ENCODE peak calls at places on chromosomes 1 and 21, in four cellular contexts. One of them, this sample, is unnamed.

GRCh38 chr1:38964140-38964548 is 22.5 kb upstream of the RHBDL2 start:
- DNase-seq in MM.1S: no peak
- DNase-seq in mucosa of descending colon: no peak
- DNase-seq in hepatocyte: no peak
- DNase-seq in this sample: no peak

GRCh38 chr1:151611288-151611790 is 511 bp upstream of the SNX27 start:
- DNase-seq in MM.1S: no peak
- DNase-seq in hepatocyte: peak
- DNase-seq in mucosa of descending colon: no peak
- DNase-seq in this sample: peak

GRCh38 chr1:92736395-92736794 is 48.5 kb downstream of the EVI5 start:
- DNase-seq in MM.1S: no peak
- DNase-seq in mucosa of descending colon: no peak
- DNase-seq in hepatocyte: peak
- DNase-seq in this sample: no peak

GRCh38 chr21:41953831-41954653 is at the start of gene C2CD2:
- DNase-seq in mucosa of descending colon: peak
- DNase-seq in hepatocyte: peak
- DNase-seq in MM.1S: peak
- DNase-seq in this sample: peak

GRCh38 chr21:31945576-31945975 is 72.8 kb downstream of the HUNK start:
- DNase-seq in mucosa of descending colon: no peak
- DNase-seq in MM.1S: no peak
- DNase-seq in hepatocyte: peak
- DNase-seq in this sample: peak

GRCh38 chr1:100868364-100868995 is 26.2 kb downstream of the EXTL2 start:
- DNase-seq in hepatocyte: peak
- DNase-seq in MM.1S: peak
- DNase-seq in mucosa of descending colon: no peak
- DNase-seq in this sample: peak

GRCh38 chr1:184152502-184152901 is 101.0 kb downstream of the TSEN15 start:
- DNase-seq in MM.1S: no peak
- DNase-seq in hepatocyte: no peak
- DNase-seq in mucosa of descending colon: no peak
- DNase-seq in this sample: peak

GRCh38 chr21:45289655-45290515 is 2.2 kb upstream of the POFUT2 start:
- DNase-seq in MM.1S: no peak
- DNase-seq in hepatocyte: peak
- DNase-seq in mucosa of descending colon: no peak
- DNase-seq in this sample: no peak

GRCh38 chr1:153540394-153541361 is at the start of gene S100A5:
- DNase-seq in hepatocyte: no peak
- DNase-seq in mucosa of descending colon: no peak
- DNase-seq in MM.1S: no peak
- DNase-seq in this sample: no peak

GRCh38 chr1:68104155-68104554 is 53.7 kb upstream of the DIRAS3 start:
- DNase-seq in mucosa of descending colon: no peak
- DNase-seq in hepatocyte: no peak
- DNase-seq in MM.1S: no peak
- DNase-seq in this sample: peak

GRCh38 chr1:10283318-10283984 is 73.1 kb downstream of the KIF1B start:
- DNase-seq in MM.1S: no peak
- DNase-seq in mucosa of descending colon: no peak
- DNase-seq in hepatocyte: no peak
- DNase-seq in this sample: no peak

GRCh38 chr21:32807717-32808380 is 36.3 kb upstream of the PAXBP1 start:
- DNase-seq in MM.1S: no peak
- DNase-seq in mucosa of descending colon: no peak
- DNase-seq in hepatocyte: no peak
- DNase-seq in this sample: peak

GRCh38 chr1:232993555-232993954 is 43.1 kb downstream of the NTPCR start:
- DNase-seq in hepatocyte: no peak
- DNase-seq in mucosa of descending colon: no peak
- DNase-seq in MM.1S: no peak
- DNase-seq in this sample: no peak

GRCh38 chr1:17441993-17442357 is 2.5 kb upstream of the RCC2 start:
- DNase-seq in MM.1S: no peak
- DNase-seq in hepatocyte: no peak
- DNase-seq in mucosa of descending colon: no peak
- DNase-seq in this sample: no peak

GRCh38 chr1:208185801-208186201 is 58.4 kb downstream of the PLXNA2 start:
- DNase-seq in hepatocyte: no peak
- DNase-seq in MM.1S: peak
- DNase-seq in mucosa of descending colon: no peak
- DNase-seq in this sample: no peak

GRCh38 chr21:45539796-45540600 is 2.2 kb downstream of the SLC19A1 start:
- DNase-seq in hepatocyte: no peak
- DNase-seq in mucosa of descending colon: no peak
- DNase-seq in MM.1S: no peak
- DNase-seq in this sample: no peak

GRCh38 chr1:206878456-206878855 is 13.0 kb downstream of the IL20 start:
- DNase-seq in mucosa of descending colon: no peak
- DNase-seq in hepatocyte: no peak
- DNase-seq in MM.1S: peak
- DNase-seq in this sample: no peak

GRCh38 chr1:36217667-36218066 is 6.6 kb upstream of the THRAP3 start:
- DNase-seq in MM.1S: no peak
- DNase-seq in mucosa of descending colon: no peak
- DNase-seq in hepatocyte: no peak
- DNase-seq in this sample: peak
- TF ChIP-seq CTCF in MM.1S: no peak
- TF ChIP-seq CTCF in mucosa of descending colon: no peak
- TF ChIP-seq CTCF in hepatocyte: peak
- TF ChIP-seq CTCF in this sample: peak

DNA sequence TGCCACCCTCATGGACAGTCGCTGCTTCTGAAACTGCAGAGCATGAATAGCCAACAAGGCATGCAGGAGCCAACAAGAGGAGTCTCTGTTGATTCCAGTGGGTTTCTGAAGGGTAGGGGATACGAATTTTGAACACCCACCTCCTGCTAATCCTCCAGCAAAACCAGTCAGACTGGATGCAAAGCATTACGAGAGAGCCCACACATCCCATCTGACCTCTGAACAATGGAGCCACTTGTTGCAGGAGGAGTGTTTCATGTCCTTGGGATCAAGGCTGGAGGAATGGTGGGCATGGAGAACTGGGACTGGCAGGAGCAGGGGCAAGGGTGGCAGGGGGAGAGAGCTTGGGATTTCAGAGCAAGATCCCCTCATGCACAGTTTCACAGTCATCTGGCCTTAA is 1.6 kb downstream of the VTCN1 start:
- DNase-seq in MM.1S: no peak
- DNase-seq in hepatocyte: no peak
- DNase-seq in mucosa of descending colon: no peak
- DNase-seq in this sample: no peak
- H3K4me3 ChIP-seq in MM.1S: no peak
- H3K4me3 ChIP-seq in hepatocyte: no peak
- H3K4me3 ChIP-seq in mucosa of descending colon: no peak
- H3K4me3 ChIP-seq in this sample: no peak

GRCh38 chr1:61050541-61051454 is 31.6 kb upstream of the NFIA start:
- DNase-seq in mucosa of descending colon: peak
- DNase-seq in hepatocyte: peak
- DNase-seq in MM.1S: peak
- DNase-seq in this sample: peak

GRCh38 chr1:61052393-61053280 is 29.7 kb upstream of the NFIA start:
- DNase-seq in MM.1S: peak
- DNase-seq in mucosa of descending colon: no peak
- DNase-seq in hepatocyte: no peak
- DNase-seq in this sample: no peak

GRCh38 chr1:61051455-61052392 is 30.6 kb upstream of the NFIA start:
- DNase-seq in hepatocyte: no peak
- DNase-seq in mucosa of descending colon: no peak
- DNase-seq in MM.1S: no peak
- DNase-seq in this sample: no peak

GRCh38 chr1:61047061-61047460 is 35.3 kb upstream of the NFIA start:
- DNase-seq in mucosa of descending colon: no peak
- DNase-seq in hepatocyte: no peak
- DNase-seq in MM.1S: no peak
- DNase-seq in this sample: no peak

GRCh38 chr1:61049850-61050540 is 32.4 kb upstream of the NFIA start:
- DNase-seq in mucosa of descending colon: peak
- DNase-seq in MM.1S: peak
- DNase-seq in hepatocyte: peak
- DNase-seq in this sample: peak
- TF ChIP-seq CTCF in mucosa of descending colon: peak
- TF ChIP-seq CTCF in MM.1S: peak
- TF ChIP-seq CTCF in hepatocyte: peak
- TF ChIP-seq CTCF in this sample: peak

GRCh38 chr1:94382163-94382562 is 36.0 kb upstream of the ABCD3 start:
- DNase-seq in mucosa of descending colon: peak
- DNase-seq in MM.1S: no peak
- DNase-seq in hepatocyte: no peak
- DNase-seq in this sample: no peak
- H3K4me3 ChIP-seq in mucosa of descending colon: no peak
- H3K4me3 ChIP-seq in MM.1S: no peak
- H3K4me3 ChIP-seq in hepatocyte: no peak
- H3K4me3 ChIP-seq in this sample: no peak

GRCh38 chr1:41232305-41232704 is 9.8 kb downstream of the SCMH1 start:
- DNase-seq in MM.1S: no peak
- DNase-seq in mucosa of descending colon: no peak
- DNase-seq in hepatocyte: no peak
- DNase-seq in this sample: no peak
- TF ChIP-seq CTCF in MM.1S: no peak
- TF ChIP-seq CTCF in mucosa of descending colon: no peak
- TF ChIP-seq CTCF in hepatocyte: no peak
- TF ChIP-seq CTCF in this sample: no peak

DNA sequence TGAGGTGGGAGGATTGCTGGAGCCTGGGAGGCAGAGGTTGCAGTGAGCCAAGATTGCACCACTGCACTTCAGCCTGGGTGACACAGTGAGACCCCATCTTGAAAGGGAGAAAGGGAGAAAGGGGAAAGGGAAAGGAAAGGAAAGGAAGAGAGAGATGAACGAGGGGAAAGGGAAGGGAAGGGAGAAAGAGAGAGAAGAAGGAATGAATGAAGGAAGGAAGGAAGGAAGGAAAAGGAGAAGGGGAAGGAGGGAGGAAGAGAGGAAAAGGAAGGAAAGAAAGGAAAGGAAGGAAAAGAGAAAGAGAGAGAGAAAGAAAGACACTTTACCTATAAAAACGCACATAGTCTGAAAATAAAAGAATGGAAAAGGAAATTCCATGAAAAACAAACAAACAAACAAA is 18.0 kb downstream of the ZNF695 start:
- DNase-seq in mucosa of descending colon: no peak
- DNase-seq in MM.1S: no peak
- DNase-seq in hepatocyte: no peak
- DNase-seq in this sample: no peak
- H3K4me3 ChIP-seq in mucosa of descending colon: no peak
- H3K4me3 ChIP-seq in MM.1S: no peak
- H3K4me3 ChIP-seq in hepatocyte: no peak
- H3K4me3 ChIP-seq in this sample: no peak

DNA sequence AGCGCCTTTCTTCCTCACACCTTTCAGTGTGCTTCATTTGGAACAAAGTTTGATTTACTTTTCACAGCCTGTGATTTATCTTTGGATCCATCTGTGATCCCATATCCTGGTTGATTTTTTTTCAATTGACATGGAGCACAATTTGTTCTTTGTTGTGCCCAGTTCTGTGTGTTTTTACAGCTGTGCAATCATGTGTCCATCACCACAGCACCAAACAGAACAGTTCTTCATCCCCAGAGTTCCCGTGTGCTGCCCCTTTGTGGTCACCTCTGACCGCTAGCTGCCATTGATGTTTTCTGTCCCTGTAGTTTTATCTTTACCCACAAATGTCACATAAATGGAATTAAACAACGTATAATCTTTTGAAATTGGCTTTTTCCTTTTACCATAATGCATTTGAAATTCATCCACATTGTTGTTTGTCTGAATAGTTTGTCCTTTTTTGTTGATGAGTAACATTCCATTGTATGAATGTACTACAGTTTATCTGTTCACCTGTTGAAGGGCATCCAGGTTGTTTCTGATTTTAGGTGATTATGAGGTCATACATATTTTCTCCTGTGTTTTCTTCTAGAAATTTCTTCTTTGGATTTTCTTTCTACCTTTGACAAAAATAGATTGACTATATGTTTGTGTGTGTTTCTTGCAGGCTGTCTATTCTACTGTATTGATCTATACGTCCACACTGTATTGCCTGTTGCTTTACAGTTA is 17.4 kb downstream of the MIGA1 start:
- DNase-seq in hepatocyte: no peak
- DNase-seq in mucosa of descending colon: no peak
- DNase-seq in MM.1S: no peak
- DNase-seq in this sample: no peak
- TF ChIP-seq CTCF in hepatocyte: no peak
- TF ChIP-seq CTCF in mucosa of descending colon: no peak
- TF ChIP-seq CTCF in MM.1S: no peak
- TF ChIP-seq CTCF in this sample: no peak

GRCh38 chr1:229411434-229412055 is 22.3 kb downstream of the ACTA1 start:
- DNase-seq in MM.1S: no peak
- DNase-seq in hepatocyte: no peak
- DNase-seq in mucosa of descending colon: no peak
- DNase-seq in this sample: no peak

GRCh38 chr1:229410692-229411433 is 23.0 kb downstream of the ACTA1 start:
- DNase-seq in mucosa of descending colon: no peak
- DNase-seq in MM.1S: peak
- DNase-seq in hepatocyte: peak
- DNase-seq in this sample: peak

GRCh38 chr1:229410370-229410691 is 23.6 kb downstream of the ACTA1 start:
- DNase-seq in mucosa of descending colon: no peak
- DNase-seq in hepatocyte: no peak
- DNase-seq in MM.1S: no peak
- DNase-seq in this sample: no peak

GRCh38 chr1:229408458-229409037 is 25.3 kb downstream of the ACTA1 start:
- DNase-seq in hepatocyte: peak
- DNase-seq in MM.1S: no peak
- DNase-seq in mucosa of descending colon: no peak
- DNase-seq in this sample: no peak

DNA sequence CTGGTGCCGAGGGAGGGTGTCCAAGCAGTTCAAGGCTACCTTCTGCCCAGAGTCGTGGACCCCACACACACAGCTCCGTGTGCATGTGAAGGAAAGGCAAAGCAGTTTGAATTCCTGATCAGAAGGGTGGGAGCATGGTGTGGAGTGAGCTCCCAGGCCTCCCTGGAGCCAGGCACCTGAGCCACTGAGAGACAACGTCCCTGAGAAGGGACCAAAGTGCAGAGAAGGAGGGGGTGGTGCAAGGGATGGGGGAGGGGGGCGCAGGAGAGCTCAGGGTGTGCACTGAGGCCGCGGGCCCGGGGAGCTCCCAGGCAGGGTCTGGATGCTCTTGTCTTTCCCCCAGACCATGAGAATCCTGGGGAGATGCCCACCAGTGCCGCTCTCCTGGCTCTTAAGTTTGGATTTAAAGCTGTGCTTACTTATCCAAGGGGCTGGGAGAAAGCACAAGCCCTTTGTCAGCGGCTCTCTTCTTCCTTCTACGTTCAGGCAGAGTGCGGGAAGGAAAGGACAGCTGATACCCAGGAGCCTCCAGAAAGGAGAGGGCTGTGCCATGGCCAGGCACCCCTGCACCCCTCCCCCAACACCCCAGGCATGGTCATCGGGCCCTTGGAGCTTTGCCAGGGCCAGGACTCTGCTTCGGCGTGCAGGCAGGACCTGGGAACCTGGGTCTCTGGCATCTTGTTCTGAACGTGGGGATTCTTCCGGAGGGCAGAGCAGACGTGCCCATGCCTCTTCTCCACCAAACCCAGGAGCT is 24.1 kb downstream of the ACTA1 start:
- DNase-seq in MM.1S: no peak
- DNase-seq in hepatocyte: peak
- DNase-seq in mucosa of descending colon: no peak
- DNase-seq in this sample: no peak
- H3K4me3 ChIP-seq in MM.1S: no peak
- H3K4me3 ChIP-seq in hepatocyte: no peak
- H3K4me3 ChIP-seq in mucosa of descending colon: no peak
- H3K4me3 ChIP-seq in this sample: no peak

This sample was measured in fibroblast of villous mesenchyme.